ENCODE peak calls at places on chromosomes 5 and 9, in six cellular contexts. F is M059J, S is posterior cingulate gyrus, Q is ELF-1, U is EH, B is fibroblast of gingiva. E is an unnamed sample.
A peak's percentile ranks its signal among the peaks of the same experiment; 100 is the strongest.

GRCh38 chr9:98192503-98193335 is at the start of gene CORO2A:
- DNase-seq in F (peak; percentile 83), S (peak; percentile 95), Q (peak; percentile 86), U (peak; percentile 78), B (peak; percentile 51), E (peak; percentile 50)

GRCh38 chr9:21995652-21996275 is 1.2 kb downstream of the CDKN2B-AS1 start:
- DNase-seq in F (no peak), S (peak; percentile 85), Q (peak; percentile 60), U (peak; percentile 65), B (peak; percentile 58), E (peak; percentile 50)

GRCh38 chr5:25568294-25568693 is 923.5 kb upstream of the CDH10 start:
- DNase-seq in F (no peak), S (no peak), Q (no peak), U (no peak), B (no peak), E (no peak)

GRCh38 chr5:172413601-172414000 is 40.7 kb downstream of the SH3PXD2B start:
- DNase-seq in F (no peak), S (no peak), Q (no peak), U (peak; percentile 39), B (no peak), E (peak; percentile 52)

GRCh38 chr9:18707078-18707477 is 233.1 kb downstream of the ADAMTSL1 start:
- DNase-seq in F (no peak), S (no peak), Q (no peak), U (peak; percentile 15), B (peak; percentile 86), E (no peak)

GRCh38 chr5:76958976-76959767 is 6.3 kb downstream of the CRHBP start:
- DNase-seq in F (peak; percentile 81), S (no peak), Q (no peak), U (peak; percentile 52), B (peak; percentile 11), E (peak; percentile 94)

GRCh38 chr5:147887925-147888324 is 9.4 kb downstream of the SCGB3A2 start:
- DNase-seq in F (peak; percentile 69), S (no peak), Q (no peak), U (peak; percentile 28), B (no peak), E (peak; percentile 36)

GRCh38 chr9:30796806-30797205 is 1587.6 kb upstream of the ACO1 start:
- DNase-seq in F (peak; percentile 21), S (no peak), Q (no peak), U (no peak), B (no peak), E (no peak)

GRCh38 chr5:177447611-177448243 is 1.1 kb downstream of the PRR7 start:
- DNase-seq in F (peak; percentile 99), S (peak; percentile 97), Q (peak; percentile 74), U (peak; percentile 87), B (peak; percentile 93), E (peak; percentile 60)

GRCh38 chr5:121424976-121425375 is 426.7 kb upstream of the FTMT start:
- DNase-seq in F (no peak), S (no peak), Q (no peak), U (no peak), B (peak; percentile 45), E (no peak)

GRCh38 chr5:75337366-75338021 is 474 bp downstream of the HMGCR start:
- DNase-seq in F (peak; percentile 34), S (peak; percentile 92), Q (peak; percentile 48), U (peak; percentile 13), B (no peak), E (no peak)

GRCh38 chr9:69054989-69055388 is 19.4 kb downstream of the FXN start:
- DNase-seq in F (no peak), S (no peak), Q (no peak), U (no peak), B (no peak), E (no peak)

GRCh38 chr9:108934323-108934885 is at the start of gene ABITRAM:
- DNase-seq in F (peak; percentile 79), S (peak; percentile 92), Q (peak; percentile 88), U (peak; percentile 84), B (peak; percentile 83), E (peak; percentile 68)

GRCh38 chr9:81461196-81461595 is 228.2 kb downstream of the TLE1 start:
- DNase-seq in F (peak; percentile 71), S (no peak), Q (no peak), U (peak; percentile 47), B (no peak), E (peak; percentile 79)

GRCh38 chr5:38265546-38266179 is 7.3 kb downstream of the EGFLAM start:
- DNase-seq in F (peak; percentile 55), S (peak; percentile 79), Q (peak; percentile 85), U (peak; percentile 58), B (peak; percentile 29), E (peak; percentile 18)

GRCh38 chr5:112068593-112068992 is 311.6 kb upstream of the NREP start:
- DNase-seq in F (no peak), S (no peak), Q (no peak), U (no peak), B (no peak), E (no peak)

GRCh38 chr5:95718203-95718602 is 12.9 kb upstream of the RHOBTB3 start:
- DNase-seq in F (peak; percentile 82), S (no peak), Q (no peak), U (no peak), B (no peak), E (no peak)

GRCh38 chr9:90219548-90220118 is 423.0 kb downstream of the DIRAS2 start:
- DNase-seq in F (no peak), S (peak; percentile 83), Q (peak; percentile 34), U (no peak), B (no peak), E (no peak)

GRCh38 chr9:12908910-12909309 is 134.1 kb downstream of the LURAP1L start:
- DNase-seq in F (no peak), S (no peak), Q (peak; percentile 11), U (no peak), B (no peak), E (no peak)

GRCh38 chr9:107620801-107621200 is 131.2 kb upstream of the KLF4 start:
- DNase-seq in F (no peak), S (no peak), Q (peak; percentile 51), U (no peak), B (no peak), E (no peak)

GRCh38 chr5:1419476-1420210 is 25.6 kb downstream of the SLC6A3 start:
- DNase-seq in F (no peak), S (peak; percentile 69), Q (no peak), U (no peak), B (no peak), E (no peak)

GRCh38 chr5:137618476-137618875 is 117.4 kb downstream of the KLHL3 start:
- DNase-seq in F (no peak), S (no peak), Q (no peak), U (no peak), B (no peak), E (no peak)

GRCh38 chr9:19788614-19789271 is at the start of gene SLC24A2:
- DNase-seq in F (no peak), S (peak; percentile 94), Q (peak; percentile 74), U (no peak), B (no peak), E (no peak)

E was measured in astrocyte.